ENCODE peak calls at places on chromosome 10, in six cellular contexts. F is IMR-90, V is H9, R is H1, C is mesenchymal stem cell, G is mesendoderm. B is an unnamed sample.

GRCh38 chr10:132722980-132723970 is 62.7 kb downstream of the NKX6-2 start:
- DNase-seq in G (no peak), C (no peak), R (no peak), V (no peak), F (no peak), B (no peak)

GRCh38 chr10:69009360-69009759 is 20.8 kb downstream of the KIFBP start:
- DNase-seq in C (no peak), V (no peak), F (peak), G (no peak), R (no peak), B (no peak)

GRCh38 chr10:3902054-3902808 is 117.2 kb upstream of the KLF6 start:
- DNase-seq in V (no peak), G (no peak), R (no peak), F (no peak), C (peak), B (no peak)

GRCh38 chr10:119412244-119412750 is 130.2 kb downstream of the RGS10 start:
- DNase-seq in V (no peak), R (no peak), C (peak), F (peak), G (no peak), B (no peak)

GRCh38 chr10:126661841-126662520 is 8.5 kb downstream of the C10orf90 start:
- DNase-seq in V (no peak), G (no peak), C (peak), F (no peak), R (no peak), B (no peak)

GRCh38 chr10:77877461-77878344 is 48.9 kb downstream of the DLG5 start:
- DNase-seq in C (peak), G (peak), F (peak), V (peak), R (peak), B (peak)

GRCh38 chr10:119251315-119251708 is 43.9 kb downstream of the GRK5 start:
- DNase-seq in F (peak), G (peak), C (peak), R (no peak), V (no peak), B (no peak)

GRCh38 chr10:3982746-3983442 is 197.9 kb upstream of the KLF6 start:
- DNase-seq in F (no peak), R (no peak), G (no peak), C (no peak), V (no peak), B (no peak)

GRCh38 chr10:26879744-26880143 is 19.0 kb upstream of the ABI1 start:
- DNase-seq in F (no peak), V (no peak), C (no peak), R (no peak), G (no peak), B (no peak)

GRCh38 chr10:77582710-77583115 is 54.9 kb downstream of the KCNMA1 start:
- DNase-seq in R (no peak), V (no peak), G (peak), C (peak), F (peak), B (no peak)

GRCh38 chr10:7819126-7819470 is 793 bp downstream of the TAF3 start:
- DNase-seq in G (peak), F (peak), C (peak), R (peak), V (no peak), B (peak)

GRCh38 chr10:102300289-102300843 is 55.0 kb downstream of the GBF1 start:
- DNase-seq in V (no peak), C (peak), R (no peak), G (no peak), F (peak), B (no peak)

GRCh38 chr10:110568055-110568735 is 700 bp downstream of the SMC3 start:
- DNase-seq in F (no peak), V (peak), G (peak), C (peak), R (no peak), B (no peak)

GRCh38 chr10:130360826-130361311 is 224.7 kb downstream of the GLRX3 start:
- DNase-seq in F (no peak), C (no peak), R (no peak), V (no peak), G (no peak), B (no peak)

GRCh38 chr10:104197364-104197763 is 34.8 kb downstream of the CFAP43 start:
- DNase-seq in G (peak), V (no peak), F (no peak), C (no peak), R (no peak), B (no peak)

GRCh38 chr10:72470670-72471069 is 116.0 kb upstream of the DNAJB12 start:
- DNase-seq in G (no peak), C (no peak), V (no peak), F (no peak), R (no peak), B (no peak)

GRCh38 chr10:61140765-61141392 is 196.9 kb upstream of the RHOBTB1 start:
- DNase-seq in F (peak), R (no peak), G (peak), V (no peak), C (peak), B (no peak)

GRCh38 chr10:60820093-60820769 is 42.0 kb downstream of the CDK1 start:
- DNase-seq in R (no peak), F (peak), C (peak), G (peak), V (no peak), B (no peak)

DNA sequence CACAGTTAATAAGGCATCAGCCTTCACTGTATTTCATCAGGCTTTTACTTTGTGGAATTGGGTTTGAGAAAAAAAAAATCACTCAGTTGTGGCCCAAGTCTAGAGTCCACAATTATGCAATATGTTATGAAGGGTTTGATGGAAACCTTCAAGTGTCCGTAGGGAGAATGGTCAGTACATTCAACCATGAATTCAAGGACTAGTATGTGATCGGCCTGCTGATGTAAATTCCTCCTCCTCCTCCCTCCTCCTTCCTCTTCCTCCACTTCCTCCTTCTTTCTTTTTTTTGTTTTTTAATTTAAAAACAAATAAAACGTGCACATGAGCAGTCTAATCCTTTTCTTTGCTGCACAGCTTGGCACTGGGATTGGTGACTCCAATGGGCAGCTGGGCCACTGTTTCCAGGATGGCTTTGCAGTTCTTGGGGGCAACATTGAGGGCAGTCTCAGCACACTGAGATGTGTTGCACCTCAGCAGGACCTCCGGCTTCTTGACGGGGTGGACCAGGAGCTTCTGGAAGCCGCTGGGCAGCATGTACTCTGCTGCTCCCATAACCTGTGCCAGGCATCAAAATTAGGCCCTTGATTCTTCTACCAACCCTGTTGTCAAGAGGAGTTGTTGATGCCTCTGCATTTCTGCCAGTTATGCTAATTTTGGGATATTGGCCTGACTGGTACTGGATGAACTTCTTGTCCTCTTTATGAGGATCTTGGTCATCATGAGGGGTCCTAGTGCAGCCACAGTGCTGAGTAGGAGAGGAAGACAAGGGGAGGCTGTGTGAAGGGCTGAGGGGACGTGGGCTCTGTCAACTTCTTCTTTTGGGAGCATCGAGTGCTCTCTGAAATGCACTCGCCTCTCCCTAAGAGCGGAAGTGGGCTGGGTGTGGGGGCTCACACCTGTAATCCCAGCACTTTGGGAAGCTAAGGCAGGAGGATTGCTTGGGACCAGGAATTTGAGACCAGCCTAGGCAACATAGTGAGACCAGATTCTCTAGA is 9.3 kb upstream of the IL2RA start:
- DNase-seq in C (no peak), V (no peak), F (no peak), G (no peak), R (no peak), B (no peak)
- H3K23ac ChIP-seq in C (no peak), V (no peak), F (no peak), G (no peak), R (no peak), B (no peak)

GRCh38 chr10:24174014-24174413 is 34.9 kb upstream of the KIAA1217 start:
- DNase-seq in F (no peak), R (no peak), C (no peak), G (no peak), V (no peak), B (no peak)
- H3K23ac ChIP-seq in F (no peak), R (no peak), C (no peak), G (no peak), V (no peak), B (no peak)

GRCh38 chr10:86117051-86117450 is 249.5 kb downstream of the GRID1 start:
- DNase-seq in V (no peak), F (no peak), G (no peak), C (no peak), R (no peak), B (no peak)
- H3K23ac ChIP-seq in V (no peak), F (no peak), G (no peak), C (no peak), R (no peak), B (no peak)

GRCh38 chr10:100569687-100570517 is 34.2 kb downstream of the HIF1AN start:
- DNase-seq in G (peak), F (no peak), V (peak), C (no peak), R (peak), B (peak)
- H3K23ac ChIP-seq in G (peak), F (no peak), V (no peak), C (no peak), R (no peak), B (peak)

GRCh38 chr10:128218161-128218560 is 91.9 kb upstream of the MKI67 start:
- DNase-seq in C (no peak), V (no peak), G (no peak), R (no peak), F (no peak), B (no peak)
- H3K23ac ChIP-seq in C (no peak), V (no peak), G (no peak), R (no peak), F (no peak), B (no peak)